ENCODE peak calls at places on chromosomes 3 and 15, in five cellular contexts. F is left lung, J is stomach, N is omental fat pad, I is psoas muscle. A is an unnamed sample.

GRCh38 chr15:100245855-100246254 is 95.9 kb downstream of the ADAMTS17 start:
- DNase-seq in I (no peak), F (no peak), N (no peak), J (no peak), A (no peak)

GRCh38 chr3:197366301-197367044 is 68.1 kb upstream of the DLG1 start:
- DNase-seq in N (no peak), J (no peak), I (no peak), F (no peak), A (no peak)

GRCh38 chr15:67072951-67073350 is 7.5 kb downstream of the SMAD3 start:
- DNase-seq in N (no peak), I (no peak), F (no peak), J (no peak), A (no peak)

GRCh38 chr3:52014613-52015012 is 18.9 kb upstream of the RPL29 start:
- DNase-seq in N (no peak), J (no peak), F (no peak), I (peak; percentile 16), A (no peak)

GRCh38 chr3:154194869-154195268 is 73.7 kb downstream of the ARHGEF26 start:
- DNase-seq in N (no peak), I (no peak), F (no peak), J (no peak), A (no peak)

GRCh38 chr15:76993114-76993715 is 1.7 kb upstream of the PSTPIP1 start:
- DNase-seq in I (no peak), F (peak; percentile 28), N (no peak), J (no peak), A (no peak)

GRCh38 chr3:71385040-71385685 is 198.4 kb downstream of the FOXP1 start:
- DNase-seq in I (no peak), F (no peak), J (no peak), N (no peak), A (no peak)

GRCh38 chr15:41934843-41935242 is 37.5 kb downstream of the EHD4 start:
- DNase-seq in I (no peak), J (peak; percentile 46), N (no peak), F (no peak), A (no peak)

GRCh38 chr3:125165189-125165947 is 47.2 kb downstream of the SLC12A8 start:
- DNase-seq in J (no peak), F (peak; percentile 55), N (no peak), I (peak; percentile 50), A (no peak)

GRCh38 chr15:78691167-78691872 is 50.3 kb upstream of the CHRNB4 start:
- DNase-seq in N (no peak), J (peak; percentile 22), I (no peak), F (no peak), A (no peak)

GRCh38 chr3:194407423-194407822 is 8.4 kb upstream of the GP5 start:
- DNase-seq in I (no peak), F (no peak), J (peak; percentile 56), N (no peak), A (no peak)

GRCh38 chr3:68288050-68288449 is 633.6 kb upstream of the SUCLG2 start:
- DNase-seq in N (no peak), J (no peak), F (no peak), I (no peak), A (no peak)

GRCh38 chr3:33377931-33378330 is 62.3 kb downstream of the UBP1 start:
- DNase-seq in N (no peak), I (no peak), J (no peak), F (no peak), A (no peak)

DNA sequence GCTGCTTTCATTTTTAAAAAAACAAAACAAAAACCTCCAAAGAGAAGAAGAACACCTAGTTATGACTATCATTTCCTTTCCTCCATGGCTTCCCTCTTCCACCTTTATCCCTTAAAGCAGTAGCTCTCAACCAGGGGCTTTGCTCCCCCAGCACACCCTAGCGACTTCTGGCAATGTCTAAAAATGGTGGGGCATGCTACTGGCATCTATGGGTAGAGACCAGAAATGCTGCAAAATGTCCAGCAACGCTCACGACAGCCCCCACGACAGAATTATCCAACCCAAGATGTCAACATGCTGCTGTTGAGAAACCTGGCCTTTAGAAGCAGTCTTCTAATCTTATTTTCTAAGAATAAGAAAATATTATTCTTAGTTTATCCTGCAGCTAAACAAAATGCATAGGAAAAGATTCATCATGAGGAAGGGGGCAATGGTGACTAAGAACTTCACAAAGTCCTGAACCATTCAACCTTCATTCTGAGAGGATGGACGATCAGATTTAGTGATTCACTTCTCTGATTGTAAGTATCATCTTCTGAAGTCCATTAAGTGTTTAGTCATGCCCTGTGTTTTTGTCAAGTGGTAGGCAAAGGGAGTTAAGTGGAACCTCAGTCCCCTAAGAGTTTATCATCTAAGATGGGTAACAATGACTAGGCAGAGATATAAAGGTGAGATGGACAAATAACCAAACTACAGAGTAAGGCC is 81.7 kb downstream of the CCNL1 start:
- DNase-seq in J (no peak), N (no peak), F (no peak), I (no peak), A (no peak)
- TF ChIP-seq CTCF in J (no peak), N (no peak), F (no peak), I (no peak), A (no peak)

GRCh38 chr15:91478717-91479191 is 374.8 kb upstream of the SLCO3A1 start:
- DNase-seq in J (no peak), F (no peak), I (no peak), N (no peak), A (no peak)

GRCh38 chr15:91473894-91474293 is 373.8 kb downstream of the SV2B start:
- DNase-seq in J (no peak), F (no peak), N (no peak), I (no peak), A (no peak)

GRCh38 chr15:91472316-91472756 is 372.3 kb downstream of the SV2B start:
- DNase-seq in F (no peak), J (no peak), N (no peak), I (no peak), A (no peak)

GRCh38 chr15:91480426-91480825 is 373.1 kb upstream of the SLCO3A1 start:
- DNase-seq in N (no peak), I (no peak), F (no peak), J (no peak), A (no peak)

DNA sequence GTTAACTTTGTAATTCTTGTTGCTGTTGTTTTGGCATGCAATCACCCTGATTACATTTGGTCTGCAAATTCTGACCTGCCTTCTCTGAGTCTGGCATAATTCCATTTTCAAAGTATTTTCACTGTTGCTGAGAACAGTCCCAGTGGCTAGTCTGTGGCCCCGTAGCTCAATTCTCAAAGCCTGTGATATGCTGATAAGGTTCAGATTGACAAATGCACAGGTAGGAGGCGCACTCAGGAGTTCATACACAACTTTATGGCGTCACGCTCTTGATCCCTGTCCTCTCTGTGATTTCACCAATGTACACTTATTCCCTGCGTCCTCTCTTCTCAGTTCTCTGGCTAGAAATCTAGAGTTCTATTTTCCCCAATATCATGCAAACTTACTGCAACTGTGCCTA is 376.6 kb upstream of the SLCO3A1 start:
- DNase-seq in F (no peak), N (no peak), J (no peak), I (no peak), A (no peak)
- TF ChIP-seq CTCF in F (no peak), N (no peak), J (no peak), I (no peak), A (no peak)

GRCh38 chr3:126259411-126260391 is 79.3 kb upstream of the ALDH1L1 start:
- DNase-seq in J (peak; percentile 69), N (no peak), F (no peak), I (peak; percentile 66), A (no peak)
- TF ChIP-seq CTCF in J (no peak), N (no peak), F (peak; percentile 69), I (peak; percentile 79), A (no peak)

DNA sequence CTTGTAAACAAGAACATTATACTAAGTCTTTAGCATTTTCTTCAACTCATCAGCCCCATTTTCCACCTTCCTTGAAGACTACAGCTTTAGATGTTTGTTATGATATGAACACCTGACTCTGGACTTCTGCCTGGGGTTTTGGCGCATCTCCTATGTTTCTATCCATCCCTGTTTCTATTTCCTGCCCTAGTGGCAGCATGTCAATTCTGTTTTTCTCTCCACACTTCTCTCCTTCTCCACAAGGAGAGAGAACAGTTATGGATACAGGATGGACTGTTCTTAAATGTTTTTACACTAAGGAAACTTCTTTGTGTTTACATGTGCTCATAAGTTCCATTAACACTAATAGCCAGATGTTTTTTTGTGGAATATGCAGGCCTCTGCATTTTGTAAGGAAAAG is 423.3 kb upstream of the IL12A start:
- DNase-seq in F (no peak), J (no peak), I (no peak), N (no peak), A (no peak)
- TF ChIP-seq CTCF in F (no peak), J (no peak), I (no peak), N (no peak), A (no peak)

DNA sequence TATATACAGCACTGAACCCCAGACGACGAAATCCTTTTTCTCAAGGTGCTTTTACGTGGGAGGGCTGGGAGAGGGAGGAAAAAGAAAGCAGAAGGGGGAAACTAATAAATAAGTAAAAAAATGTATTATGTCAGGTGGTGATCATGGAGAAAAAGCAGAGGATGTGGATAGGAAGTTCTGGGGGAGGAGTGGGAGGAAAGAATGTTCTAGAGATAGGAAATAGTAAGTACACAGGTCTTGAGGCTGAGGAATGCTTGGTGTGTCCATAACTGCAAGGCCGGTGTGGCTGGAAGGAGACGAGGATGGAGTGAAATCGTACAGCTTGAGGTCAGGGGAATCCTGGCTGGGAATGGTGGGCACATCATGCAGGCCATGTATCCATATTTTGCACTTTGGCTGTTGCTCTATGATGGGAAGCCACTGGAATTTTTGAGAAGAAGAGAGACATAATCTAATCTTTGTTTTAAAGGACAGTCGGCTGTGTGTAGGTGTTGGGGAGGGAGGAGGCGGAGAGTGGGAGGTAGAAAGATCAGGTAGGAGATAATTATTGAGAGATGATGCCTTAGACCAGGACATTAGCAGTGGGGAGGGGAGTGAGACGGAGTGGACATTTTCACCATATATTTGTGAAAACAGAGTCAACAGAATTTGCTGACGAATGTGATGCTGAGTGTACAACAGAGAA is 1.8 kb upstream of the UBE2E2 start:
- DNase-seq in F (no peak), J (no peak), N (no peak), I (no peak), A (no peak)
- TF ChIP-seq CTCF in F (no peak), J (no peak), N (no peak), I (no peak), A (no peak)

GRCh38 chr3:177833392-177833791 is 636.1 kb upstream of the TBL1XR1 start:
- DNase-seq in N (no peak), I (no peak), J (no peak), F (no peak), A (no peak)

GRCh38 chr3:177836671-177837070 is 639.4 kb upstream of the TBL1XR1 start:
- DNase-seq in I (no peak), J (no peak), N (no peak), F (no peak), A (no peak)

GRCh38 chr3:177835917-177836316 is 638.6 kb upstream of the TBL1XR1 start:
- DNase-seq in I (no peak), N (no peak), F (no peak), J (no peak), A (no peak)

GRCh38 chr3:177832862-177833261 is 635.6 kb upstream of the TBL1XR1 start:
- DNase-seq in I (no peak), F (no peak), N (no peak), J (no peak), A (no peak)

GRCh38 chr3:177835008-177835407 is 637.7 kb upstream of the TBL1XR1 start:
- DNase-seq in J (no peak), I (no peak), N (no peak), F (no peak), A (no peak)
- TF ChIP-seq CTCF in J (no peak), I (no peak), N (no peak), F (no peak), A (no peak)

DNA sequence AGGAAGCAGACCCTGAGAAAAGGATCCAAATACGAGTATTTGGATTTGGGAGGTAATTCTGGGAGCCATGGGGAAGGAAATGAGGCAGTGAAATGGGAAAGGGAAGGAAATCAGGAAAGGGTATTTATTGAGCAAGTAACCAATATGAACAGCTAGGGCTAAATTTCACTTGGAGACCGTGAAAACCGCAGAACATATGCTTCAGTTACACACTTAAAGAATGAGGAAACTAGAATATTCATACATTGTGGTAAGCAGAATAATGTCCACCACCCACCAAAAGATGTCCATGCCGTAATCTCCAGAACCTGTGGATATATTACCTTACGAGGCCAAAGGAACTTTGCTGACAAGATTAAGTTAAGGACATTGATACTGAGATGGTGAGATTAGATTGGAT is 63.3 kb downstream of the LRRN1 start:
- DNase-seq in F (no peak), I (no peak), J (no peak), N (no peak), A (no peak)
- TF ChIP-seq CTCF in F (no peak), I (no peak), J (no peak), N (no peak), A (no peak)

A was measured in mesothelial cell of epicardium.